ENCODE peak calls at places on chromosomes 1 and 21, in nine cellular contexts. K is fibroblast of villous mesenchyme; X is AG04450; P is A673; T is fibroblast of mammary gland; U is cardiac fibroblast; B is HCT116; Q is CD8-positive, alpha-beta T cell; S is transverse colon. H is an unnamed sample.

GRCh38 chr1:4476394-4476793 is 178.0 kb upstream of the AJAP1 start:
- DNase-seq in K (no peak), X (no peak), P (no peak), T (no peak), U (no peak), B (no peak), Q (no peak), S (no peak), H (no peak)

GRCh38 chr1:33349081-33349759 is 28.3 kb upstream of the A3GALT2 start:
- DNase-seq in K (peak), X (no peak), P (peak), T (no peak), U (peak), B (no peak), Q (peak), S (peak), H (peak)

GRCh38 chr1:236952279-236953003 is 51.8 kb downstream of the MT1HL1 start:
- DNase-seq in K (no peak), X (no peak), P (no peak), T (no peak), U (no peak), B (no peak), Q (no peak), S (no peak), H (no peak)

GRCh38 chr1:110976089-110976488 is 12.4 kb upstream of the LRIF1 start:
- DNase-seq in K (no peak), X (no peak), P (no peak), T (peak), U (no peak), B (no peak), Q (no peak), S (no peak), H (no peak)

GRCh38 chr1:245614986-245615385 is 460.2 kb downstream of the KIF26B start:
- DNase-seq in K (peak), X (no peak), P (no peak), T (peak), U (peak), B (no peak), Q (no peak), S (no peak), H (no peak)

GRCh38 chr1:89125571-89126233 is at the start of gene GBP2:
- DNase-seq in K (peak), X (peak), P (peak), T (peak), U (peak), B (no peak), Q (no peak), S (no peak), H (peak)

GRCh38 chr1:27598288-27598687 is 5.7 kb downstream of the AHDC1 start:
- DNase-seq in K (no peak), X (no peak), P (peak), T (no peak), U (peak), B (no peak), Q (no peak), S (no peak), H (peak)

GRCh38 chr1:64966158-64966963 is at the start of gene JAK1:
- DNase-seq in K (peak), X (peak), P (peak), T (peak), U (peak), B (no peak), Q (peak), S (peak), H (peak)

GRCh38 chr1:193144361-193144938 is 22.6 kb downstream of the CDC73 start:
- DNase-seq in K (no peak), X (no peak), P (no peak), T (no peak), U (no peak), B (no peak), Q (no peak), S (no peak), H (no peak)

GRCh38 chr1:198176179-198176578 is 19.4 kb downstream of the NEK7 start:
- DNase-seq in K (no peak), X (no peak), P (no peak), T (no peak), U (no peak), B (no peak), Q (no peak), S (no peak), H (no peak)

GRCh38 chr1:19435181-19435580 is 50.2 kb downstream of the CAPZB start:
- DNase-seq in K (peak), X (no peak), P (peak), T (peak), U (peak), B (no peak), Q (no peak), S (no peak), H (peak)

DNA sequence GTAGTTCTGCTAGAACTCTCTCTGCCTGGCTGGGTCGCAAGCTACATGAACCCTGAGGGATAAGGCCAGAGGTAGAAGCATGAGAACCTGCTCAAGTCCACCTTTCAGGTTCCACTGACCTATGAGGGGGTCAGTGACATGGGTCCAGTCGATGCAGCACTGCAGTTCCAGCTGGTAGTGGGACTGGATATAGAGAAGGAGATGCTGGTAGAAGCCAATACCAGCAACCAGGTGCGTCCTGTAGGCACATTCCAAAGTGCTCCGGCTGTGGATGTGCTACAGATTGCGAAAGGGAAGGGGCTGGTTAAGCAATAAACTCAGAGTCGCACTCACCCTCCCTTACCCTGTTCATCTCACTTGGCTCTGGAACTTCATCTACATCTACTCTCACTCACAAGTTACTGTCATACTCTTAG is 5.7 kb downstream of the SMG5 start:
- DNase-seq in K (peak), X (no peak), P (no peak), T (peak), U (peak), B (no peak), Q (no peak), S (no peak), H (peak)
- H3K4me3 ChIP-seq in K (no peak), X (no peak), P (no peak), T (no peak), U (no peak), B (no peak), Q (no peak), S (no peak), H (no peak)

GRCh38 chr1:235199441-235199840 is 38.4 kb upstream of the RBM34 start:
- DNase-seq in K (peak), X (no peak), P (peak), T (peak), U (peak), B (no peak), Q (no peak), S (no peak), H (peak)
- TF ChIP-seq CTCF in K (peak), X (peak), P (peak), T (peak), U (peak), B (no peak), Q (no peak), S (no peak), H (peak)

GRCh38 chr1:16372535-16373340 is 5.7 kb downstream of the SZRD1 start:
- DNase-seq in K (no peak), X (no peak), P (no peak), T (no peak), U (no peak), B (no peak), Q (no peak), S (no peak), H (peak)
- H3K4me3 ChIP-seq in K (no peak), X (no peak), P (no peak), T (no peak), U (no peak), B (no peak), Q (no peak), S (no peak), H (no peak)

GRCh38 chr21:30269803-30270530 is 12.8 kb downstream of the KRTAP24-1 start:
- DNase-seq in K (no peak), X (no peak), P (no peak), T (no peak), U (no peak), B (no peak), Q (no peak), S (no peak), H (no peak)

DNA sequence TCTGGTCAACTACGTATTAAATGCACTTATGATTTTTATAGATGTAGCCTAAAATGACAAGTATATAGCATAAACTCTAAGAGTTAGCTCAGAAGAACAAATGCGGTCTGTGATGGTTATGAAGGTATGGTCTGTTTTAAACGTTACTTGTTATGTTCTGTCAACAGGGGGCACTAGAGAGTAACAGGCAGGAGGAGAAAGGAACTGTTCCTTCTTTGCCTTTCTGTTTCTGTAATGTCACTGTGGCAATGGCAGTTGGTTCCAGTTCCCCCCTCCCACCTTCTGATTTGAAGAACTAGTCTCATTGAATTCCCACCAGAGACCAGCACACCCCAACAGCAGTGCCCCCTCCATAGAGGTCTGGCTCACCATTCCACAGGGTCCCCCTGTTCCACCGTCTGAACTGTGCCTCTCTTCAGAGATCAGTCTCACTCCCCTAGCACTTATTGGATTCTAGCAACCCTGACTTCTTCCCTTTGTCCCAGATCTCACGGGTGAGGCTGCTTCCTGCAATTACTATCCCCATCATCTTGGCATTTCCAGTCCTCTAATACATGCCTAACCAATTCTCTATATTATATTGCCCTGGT is 14.0 kb downstream of the KRTAP24-1 start:
- DNase-seq in K (no peak), X (no peak), P (peak), T (peak), U (no peak), B (no peak), Q (no peak), S (no peak), H (peak)
- TF ChIP-seq CTCF in K (no peak), X (no peak), P (peak), T (peak), U (no peak), B (no peak), Q (no peak), S (no peak), H (peak)

GRCh38 chr1:116759636-116760035 is 5.4 kb downstream of the CD2 start:
- DNase-seq in K (no peak), X (no peak), P (no peak), T (no peak), U (no peak), B (no peak), Q (no peak), S (no peak), H (no peak)
- H3K4me3 ChIP-seq in K (no peak), X (no peak), P (no peak), T (no peak), U (no peak), B (no peak), Q (peak), S (no peak), H (no peak)

GRCh38 chr1:81259620-81260411 is 540.9 kb upstream of the ADGRL2 start:
- DNase-seq in K (no peak), X (no peak), P (no peak), T (no peak), U (peak), B (no peak), Q (no peak), S (no peak), H (no peak)

GRCh38 chr1:81254068-81254467 is 546.7 kb upstream of the ADGRL2 start:
- DNase-seq in K (no peak), X (no peak), P (no peak), T (no peak), U (no peak), B (no peak), Q (no peak), S (no peak), H (no peak)

GRCh38 chr1:81252471-81253160 is 548.1 kb upstream of the ADGRL2 start:
- DNase-seq in K (no peak), X (no peak), P (no peak), T (no peak), U (no peak), B (no peak), Q (no peak), S (no peak), H (no peak)

GRCh38 chr1:81254560-81254959 is 546.2 kb upstream of the ADGRL2 start:
- DNase-seq in K (no peak), X (no peak), P (no peak), T (peak), U (no peak), B (peak), Q (no peak), S (no peak), H (peak)
- TF ChIP-seq CTCF in K (peak), X (peak), P (peak), T (peak), U (peak), B (peak), Q (no peak), S (no peak), H (peak)

DNA sequence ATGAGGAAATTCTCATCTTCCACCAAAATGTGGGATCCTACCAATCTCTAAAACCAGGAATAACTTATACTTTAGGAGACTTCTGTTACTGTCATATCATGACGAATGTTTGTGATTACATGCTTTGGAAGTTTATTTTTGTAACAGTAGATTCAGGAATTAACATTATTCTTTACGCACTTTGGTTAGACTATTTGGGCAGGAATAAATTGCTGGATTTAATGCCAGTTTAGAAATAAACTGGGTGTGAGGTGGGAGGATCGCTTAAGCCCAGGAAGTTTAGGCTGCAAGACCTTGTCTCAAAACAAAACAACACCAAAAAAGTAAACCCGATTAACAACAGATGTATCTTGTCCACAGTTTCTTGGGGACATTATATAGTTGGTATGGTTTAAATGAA is 52.1 kb downstream of the MIGA1 start:
- DNase-seq in K (peak), X (no peak), P (no peak), T (peak), U (peak), B (no peak), Q (no peak), S (no peak), H (peak)
- H3K4me3 ChIP-seq in K (no peak), X (no peak), P (no peak), T (no peak), U (no peak), B (no peak), Q (no peak), S (no peak), H (no peak)

GRCh38 chr1:221849110-221849509 is 107.2 kb upstream of the DUSP10 start:
- DNase-seq in K (no peak), X (no peak), P (no peak), T (no peak), U (no peak), B (no peak), Q (no peak), S (no peak), H (no peak)

GRCh38 chr1:221849897-221850296 is 108.0 kb upstream of the DUSP10 start:
- DNase-seq in K (no peak), X (no peak), P (no peak), T (no peak), U (no peak), B (no peak), Q (no peak), S (no peak), H (no peak)

GRCh38 chr1:221841983-221842335 is 100.1 kb upstream of the DUSP10 start:
- DNase-seq in K (no peak), X (no peak), P (no peak), T (no peak), U (no peak), B (no peak), Q (no peak), S (no peak), H (no peak)

GRCh38 chr1:221847676-221848075 is 105.8 kb upstream of the DUSP10 start:
- DNase-seq in K (no peak), X (no peak), P (no peak), T (no peak), U (no peak), B (no peak), Q (no peak), S (no peak), H (no peak)

GRCh38 chr1:221845650-221846371 is 103.9 kb upstream of the DUSP10 start:
- DNase-seq in K (no peak), X (peak), P (no peak), T (peak), U (peak), B (peak), Q (no peak), S (peak), H (peak)
- TF ChIP-seq CTCF in K (no peak), X (no peak), P (no peak), T (no peak), U (no peak), B (no peak), Q (no peak), S (no peak), H (no peak)

H was measured in choroid plexus epithelial cell.